ENCODE peak calls at places on chromosomes 12 and 14, in six cellular contexts. T is IMR-90; D is GM13976; L is activated T-cell treated with anti-CD3 and anti-CD28 coated beads, Interleukin-2, amount 50 U/mL, for 48 hours; Y is dorsolateral prefrontal cortex; R is stimulated activated CD8-positive, alpha-beta memory T cell treated with anti-CD3 and anti-CD28 coated beads, Interleukin-2, amount 100 ng/mL, for 48 hours. Z is an unnamed sample.

GRCh38 chr14:54011001-54011400 is 54.4 kb upstream of the BMP4 start:
- DNase-seq in T (peak), D (no peak), L (no peak), Y (no peak), R (no peak), Z (no peak)

GRCh38 chr12:105228494-105228893 is 7.5 kb downstream of the APPL2 start:
- DNase-seq in T (peak), D (peak), L (no peak), Y (no peak), R (no peak), Z (no peak)

GRCh38 chr14:100446572-100446971 is 123.4 kb downstream of the SLC25A47 start:
- DNase-seq in T (no peak), D (no peak), L (peak), Y (no peak), R (peak), Z (peak)

GRCh38 chr12:98574110-98574509 is 19.4 kb upstream of the SLC25A3 start:
- DNase-seq in T (no peak), D (no peak), L (no peak), Y (no peak), R (no peak), Z (no peak)

GRCh38 chr14:64147126-64147790 is 146.9 kb downstream of the ESR2 start:
- DNase-seq in T (peak), D (no peak), L (no peak), Y (no peak), R (no peak), Z (no peak)

GRCh38 chr12:3132636-3133409 is 55.6 kb downstream of the TSPAN9 start:
- DNase-seq in T (peak), D (no peak), L (no peak), Y (no peak), R (no peak), Z (no peak)

GRCh38 chr14:53109028-53109687 is 44.0 kb downstream of the DDHD1 start:
- DNase-seq in T (no peak), D (peak), L (peak), Y (no peak), R (peak), Z (peak)

GRCh38 chr12:105289114-105289904 is 41.2 kb upstream of the C12orf75 start:
- DNase-seq in T (peak), D (no peak), L (no peak), Y (no peak), R (no peak), Z (no peak)

GRCh38 chr14:92252291-92252690 is 70.7 kb upstream of the SLC24A4 start:
- DNase-seq in T (no peak), D (no peak), L (no peak), Y (peak), R (no peak), Z (no peak)

GRCh38 chr14:102539544-102540309 is 30.2 kb upstream of the ANKRD9 start:
- DNase-seq in T (peak), D (no peak), L (no peak), Y (no peak), R (no peak), Z (peak)

GRCh38 chr12:111448831-111449790 is 43.4 kb downstream of the SH2B3 start:
- DNase-seq in T (no peak), D (no peak), L (peak), Y (no peak), R (no peak), Z (peak)

GRCh38 chr12:46556105-46556559 is 183.6 kb upstream of the SLC38A2 start:
- DNase-seq in T (peak), D (no peak), L (no peak), Y (no peak), R (no peak), Z (peak)

GRCh38 chr14:23123419-23123818 is 4.4 kb upstream of the CEBPE start:
- DNase-seq in T (no peak), D (no peak), L (no peak), Y (no peak), R (no peak), Z (peak)

Z was measured in A673.